ENCODE peak calls at places on chromosomes 4 and X, in nine cellular contexts. G, R, I, U, P, D, Q, J and W are unnamed samples.

GRCh38 chr4:176357359-176358082 is 37.8 kb downstream of the SPCS3 start:
- DNase-seq in R (peak; percentile 39), D (no peak), P (no peak), U (no peak), Q (no peak), G (no peak), J (no peak), I (no peak), W (no peak)

GRCh38 chr4:152699313-152699712 is 19.5 kb upstream of the TMEM154 start:
- DNase-seq in D (no peak), J (no peak), R (no peak), G (no peak), U (no peak), P (no peak), I (no peak), Q (no peak), W (no peak)

GRCh38 chr4:87035881-87036509 is 101.2 kb downstream of the AFF1 start:
- DNase-seq in Q (peak; percentile 21), I (no peak), P (no peak), D (no peak), U (peak; percentile 36), R (no peak), J (no peak), G (no peak), W (no peak)

GRCh38 chrX:50098749-50099148 is 102.1 kb downstream of the AKAP4 start:
- DNase-seq in G (no peak), J (no peak), I (no peak), P (no peak), Q (no peak), U (no peak), R (no peak), D (no peak), W (no peak)

GRCh38 chrX:10296581-10296980 is 139.8 kb downstream of the CLCN4 start:
- DNase-seq in D (no peak), U (no peak), P (no peak), J (no peak), I (no peak), G (no peak), Q (no peak), R (peak; percentile 82), W (no peak)

GRCh38 chrX:53047228-53047627 is 1.4 kb upstream of the GPR173 start:
- DNase-seq in D (no peak), J (no peak), Q (peak; percentile 9), P (no peak), R (peak; percentile 15), I (no peak), U (no peak), G (no peak), W (no peak)

GRCh38 chrX:18755651-18756050 is 48.2 kb downstream of the PPEF1 start:
- DNase-seq in U (peak; percentile 5), Q (no peak), I (no peak), D (no peak), R (no peak), G (no peak), J (no peak), P (no peak), W (no peak)

GRCh38 chr4:180098601-180099000 is 2144.6 kb upstream of the TENM3 start:
- DNase-seq in R (no peak), I (no peak), J (no peak), G (no peak), P (no peak), Q (no peak), U (no peak), D (no peak), W (no peak)

GRCh38 chr4:165207016-165207430 is 338 bp upstream of the KLHL2 start:
- DNase-seq in G (no peak), D (no peak), Q (peak; percentile 41), U (peak; percentile 14), P (peak; percentile 33), I (no peak), R (peak; percentile 31), J (no peak), W (no peak)

GRCh38 chrX:24146283-24146865 is 3.2 kb upstream of the ZFX start:
- DNase-seq in D (no peak), P (no peak), U (no peak), I (no peak), G (no peak), Q (no peak), R (peak; percentile 22), J (no peak), W (no peak)
- H3K27ac ChIP-seq in D (peak overlapping the region; percentile 99), P (no peak overlapping the region), U (peak overlapping the region; percentile 2), I (peak overlapping the region; percentile 98), G (peak overlapping the region; percentile 11), Q (peak overlapping the region; percentile 88), R (peak overlapping the region; percentile 76), J (no peak overlapping the region), W (no peak overlapping the region)

GRCh38 chr4:88457307-88458090 is 580 bp downstream of the HERC5 start:
- DNase-seq in Q (no peak), D (no peak), P (peak; percentile 64), U (peak; percentile 42), J (peak; percentile 67), I (peak; percentile 6), R (no peak), G (no peak), W (peak; percentile 45)
- H3K27ac ChIP-seq in Q (no peak overlapping the region), D (peak overlapping the region; percentile 83), P (no peak overlapping the region), U (peak overlapping the region; percentile 48), J (peak overlapping the region; percentile 41), I (peak overlapping the region; percentile 40), R (no peak overlapping the region), G (no peak overlapping the region), W (peak overlapping the region; percentile 51)

GRCh38 chrX:119871599-119872395 is at the start of the genes NDUFA1 and RNF113A:
- DNase-seq in G (peak; percentile 77), Q (peak; percentile 90), J (peak; percentile 89), D (peak; percentile 31), I (peak; percentile 55), R (peak; percentile 81), P (peak; percentile 81), U (peak; percentile 82), W (peak; percentile 73)
- H3K27ac ChIP-seq in G (peak within 1 kb of the TSS; percentile 99), Q (peak within 1 kb of the TSS; percentile 93), J (peak within 1 kb of the TSS; percentile 95), D (peak within 1 kb of the TSS; percentile 93), I (peak within 1 kb of the TSS; percentile 94), R (peak within 1 kb of the TSS; percentile 88), P (peak within 1 kb of the TSS; percentile 48), U (peak within 1 kb of the TSS; percentile 92), W (peak within 1 kb of the TSS; percentile 95)

GRCh38 chr4:40908297-40908696 is 158.5 kb downstream of the NSUN7 start:
- DNase-seq in J (no peak), Q (no peak), R (no peak), P (peak; percentile 76), U (no peak), I (peak; percentile 71), G (no peak), D (no peak), W (peak; percentile 45)

GRCh38 chr4:40912455-40913055 is 162.8 kb downstream of the NSUN7 start:
- DNase-seq in G (no peak), P (no peak), J (no peak), U (no peak), I (no peak), R (peak; percentile 71), D (no peak), Q (no peak), W (no peak)

GRCh38 chr4:40910706-40911105 is 161.0 kb downstream of the NSUN7 start:
- DNase-seq in I (no peak), U (no peak), P (no peak), G (no peak), D (no peak), Q (no peak), R (peak; percentile 49), J (no peak), W (no peak)

GRCh38 chr4:40909363-40909876 is 159.7 kb downstream of the NSUN7 start:
- DNase-seq in Q (no peak), G (no peak), I (peak; percentile 90), U (no peak), D (no peak), P (no peak), R (peak; percentile 82), J (peak; percentile 71), W (peak; percentile 90)

GRCh38 chr4:40908702-40909362 is 159.1 kb downstream of the NSUN7 start:
- DNase-seq in R (peak; percentile 76), Q (peak; percentile 86), J (peak; percentile 84), P (peak; percentile 94), U (peak; percentile 57), I (peak; percentile 86), G (peak; percentile 83), D (peak; percentile 26), W (peak; percentile 44)
- H3K27ac ChIP-seq in R (no peak overlapping the region), Q (no peak overlapping the region), J (peak overlapping the region; percentile 97), P (no peak overlapping the region), U (no peak overlapping the region), I (peak overlapping the region; percentile 78), G (no peak overlapping the region), D (peak overlapping the region; percentile 91), W (peak overlapping the region; percentile 82)

GRCh38 chr4:98625399-98625798 is 33.0 kb downstream of the TSPAN5 start:
- DNase-seq in Q (no peak), G (no peak), D (no peak), I (no peak), P (no peak), R (no peak), U (no peak), J (no peak), W (no peak)

GRCh38 chr4:98626350-98626749 is 32.1 kb downstream of the TSPAN5 start:
- DNase-seq in D (no peak), J (peak; percentile 75), I (peak; percentile 92), P (peak; percentile 70), U (peak; percentile 34), R (peak; percentile 94), G (no peak), Q (no peak), W (peak; percentile 90)

GRCh38 chr4:98624642-98625041 is 33.8 kb downstream of the TSPAN5 start:
- DNase-seq in R (no peak), U (no peak), D (no peak), I (no peak), P (no peak), Q (no peak), J (no peak), G (no peak), W (no peak)

GRCh38 chr4:98627477-98627876 is 30.9 kb downstream of the TSPAN5 start:
- DNase-seq in D (no peak), U (no peak), G (no peak), R (no peak), J (no peak), P (no peak), I (no peak), Q (no peak), W (no peak)

GRCh38 chr4:98625920-98626319 is 32.5 kb downstream of the TSPAN5 start:
- DNase-seq in R (no peak), I (peak; percentile 38), D (no peak), U (no peak), Q (no peak), P (no peak), J (no peak), G (no peak), W (peak; percentile 44)
- H3K27ac ChIP-seq in R (peak overlapping the region; percentile 78), I (peak overlapping the region; percentile 87), D (peak overlapping the region; percentile 68), U (no peak overlapping the region), Q (no peak overlapping the region), P (no peak overlapping the region), J (peak overlapping the region; percentile 62), G (no peak overlapping the region), W (peak overlapping the region; percentile 82)

DNA sequence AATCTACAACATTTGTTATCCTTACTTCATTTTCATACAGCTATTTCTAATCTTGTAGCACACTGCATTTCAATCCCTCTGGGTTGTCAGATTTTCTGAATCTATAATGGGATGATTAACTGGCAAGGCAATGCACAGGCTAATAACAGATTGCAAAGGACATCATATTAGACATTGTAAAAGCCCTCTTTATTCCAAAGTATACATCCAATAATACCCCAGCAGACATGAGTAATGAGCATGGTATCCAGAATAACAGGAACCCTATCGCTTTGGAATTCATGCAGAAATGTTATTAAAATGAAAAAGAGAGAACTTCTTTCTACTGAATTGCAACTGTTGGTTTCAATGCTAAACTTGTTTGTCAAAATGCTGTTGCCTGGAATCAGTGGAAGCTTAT is 122.9 kb downstream of the C4orf33 start:
- DNase-seq in J (no peak), P (no peak), R (peak; percentile 1), D (no peak), U (no peak), G (no peak), Q (no peak), I (no peak), W (no peak)
- H3K27ac ChIP-seq in J (no peak overlapping the region), P (no peak overlapping the region), R (no peak overlapping the region), D (peak overlapping the region; percentile 42), U (no peak overlapping the region), G (no peak overlapping the region), Q (no peak overlapping the region), I (no peak overlapping the region), W (no peak overlapping the region)